ENCODE peak calls at places on chromosomes 6 and 20, in ten cellular contexts. One of them, this sample, is unnamed.

GRCh38 chr6:88725111-88725711 is 238.2 kb downstream of the RNGTT start:
- DNase-seq in lower lobe of right lung: no peak
- DNase-seq in psoas muscle: peak
- DNase-seq in choroid plexus epithelial cell: peak
- DNase-seq in mammary epithelial cell: no peak
- DNase-seq in CD8-positive, alpha-beta T cell: no peak
- DNase-seq in mucosa of descending colon: no peak
- DNase-seq in astrocyte of the spinal cord: peak
- DNase-seq in kidney epithelial cell: peak
- DNase-seq in IMR-90: peak
- DNase-seq in this sample: peak

GRCh38 chr6:43481075-43481474 is 3.7 kb downstream of the TJAP1 start:
- DNase-seq in lower lobe of right lung: no peak
- DNase-seq in psoas muscle: no peak
- DNase-seq in choroid plexus epithelial cell: peak
- DNase-seq in mammary epithelial cell: peak
- DNase-seq in CD8-positive, alpha-beta T cell: no peak
- DNase-seq in mucosa of descending colon: no peak
- DNase-seq in astrocyte of the spinal cord: no peak
- DNase-seq in kidney epithelial cell: no peak
- DNase-seq in IMR-90: no peak
- DNase-seq in this sample: no peak

GRCh38 chr6:20432692-20433091 is 31.0 kb downstream of the E2F3 start:
- DNase-seq in lower lobe of right lung: no peak
- DNase-seq in psoas muscle: no peak
- DNase-seq in choroid plexus epithelial cell: no peak
- DNase-seq in mammary epithelial cell: no peak
- DNase-seq in CD8-positive, alpha-beta T cell: no peak
- DNase-seq in mucosa of descending colon: no peak
- DNase-seq in astrocyte of the spinal cord: no peak
- DNase-seq in kidney epithelial cell: no peak
- DNase-seq in IMR-90: no peak
- DNase-seq in this sample: no peak

GRCh38 chr6:13267142-13267621 is 61.2 kb downstream of the TBC1D7 start:
- DNase-seq in lower lobe of right lung: no peak
- DNase-seq in psoas muscle: no peak
- DNase-seq in choroid plexus epithelial cell: peak
- DNase-seq in mammary epithelial cell: peak
- DNase-seq in CD8-positive, alpha-beta T cell: no peak
- DNase-seq in mucosa of descending colon: no peak
- DNase-seq in astrocyte of the spinal cord: peak
- DNase-seq in kidney epithelial cell: peak
- DNase-seq in IMR-90: no peak
- DNase-seq in this sample: peak

GRCh38 chr6:30037182-30037788 is 23.8 kb upstream of the POLR1H start:
- DNase-seq in lower lobe of right lung: no peak
- DNase-seq in psoas muscle: no peak
- DNase-seq in choroid plexus epithelial cell: peak
- DNase-seq in mammary epithelial cell: peak
- DNase-seq in CD8-positive, alpha-beta T cell: no peak
- DNase-seq in mucosa of descending colon: no peak
- DNase-seq in astrocyte of the spinal cord: peak
- DNase-seq in kidney epithelial cell: no peak
- DNase-seq in IMR-90: peak
- DNase-seq in this sample: peak

GRCh38 chr6:107082045-107082444 is 33.3 kb downstream of the BEND3 start:
- DNase-seq in lower lobe of right lung: no peak
- DNase-seq in psoas muscle: no peak
- DNase-seq in choroid plexus epithelial cell: peak
- DNase-seq in mammary epithelial cell: peak
- DNase-seq in CD8-positive, alpha-beta T cell: no peak
- DNase-seq in mucosa of descending colon: no peak
- DNase-seq in astrocyte of the spinal cord: no peak
- DNase-seq in kidney epithelial cell: no peak
- DNase-seq in IMR-90: peak
- DNase-seq in this sample: no peak

GRCh38 chr6:133945158-133945557 is 7.9 kb upstream of the TBPL1 start:
- DNase-seq in lower lobe of right lung: peak
- DNase-seq in psoas muscle: no peak
- DNase-seq in choroid plexus epithelial cell: peak
- DNase-seq in mammary epithelial cell: no peak
- DNase-seq in CD8-positive, alpha-beta T cell: no peak
- DNase-seq in mucosa of descending colon: no peak
- DNase-seq in astrocyte of the spinal cord: no peak
- DNase-seq in kidney epithelial cell: no peak
- DNase-seq in IMR-90: peak
- DNase-seq in this sample: no peak

GRCh38 chr6:7504041-7504440 is 37.4 kb upstream of the DSP start:
- DNase-seq in lower lobe of right lung: no peak
- DNase-seq in psoas muscle: no peak
- DNase-seq in choroid plexus epithelial cell: no peak
- DNase-seq in mammary epithelial cell: no peak
- DNase-seq in CD8-positive, alpha-beta T cell: no peak
- DNase-seq in mucosa of descending colon: no peak
- DNase-seq in astrocyte of the spinal cord: no peak
- DNase-seq in kidney epithelial cell: no peak
- DNase-seq in IMR-90: no peak
- DNase-seq in this sample: no peak

GRCh38 chr6:125989631-125990030 is 3.3 kb downstream of the TRMT11 start:
- DNase-seq in lower lobe of right lung: no peak
- DNase-seq in psoas muscle: no peak
- DNase-seq in choroid plexus epithelial cell: peak
- DNase-seq in mammary epithelial cell: no peak
- DNase-seq in CD8-positive, alpha-beta T cell: no peak
- DNase-seq in mucosa of descending colon: no peak
- DNase-seq in astrocyte of the spinal cord: peak
- DNase-seq in kidney epithelial cell: no peak
- DNase-seq in IMR-90: peak
- DNase-seq in this sample: peak

GRCh38 chr6:72933216-72933615 is 292.1 kb downstream of the KHDC1L start:
- DNase-seq in lower lobe of right lung: no peak
- DNase-seq in psoas muscle: no peak
- DNase-seq in choroid plexus epithelial cell: no peak
- DNase-seq in mammary epithelial cell: no peak
- DNase-seq in CD8-positive, alpha-beta T cell: no peak
- DNase-seq in mucosa of descending colon: no peak
- DNase-seq in astrocyte of the spinal cord: no peak
- DNase-seq in kidney epithelial cell: no peak
- DNase-seq in IMR-90: no peak
- DNase-seq in this sample: no peak

GRCh38 chr6:30837870-30838269 is 46.4 kb upstream of the DDR1 start:
- DNase-seq in lower lobe of right lung: no peak
- DNase-seq in psoas muscle: no peak
- DNase-seq in choroid plexus epithelial cell: no peak
- DNase-seq in mammary epithelial cell: no peak
- DNase-seq in CD8-positive, alpha-beta T cell: no peak
- DNase-seq in mucosa of descending colon: no peak
- DNase-seq in astrocyte of the spinal cord: no peak
- DNase-seq in kidney epithelial cell: no peak
- DNase-seq in IMR-90: no peak
- DNase-seq in this sample: no peak

GRCh38 chr6:132227937-132228336 is 173.3 kb downstream of the MOXD1 start:
- DNase-seq in lower lobe of right lung: no peak
- DNase-seq in psoas muscle: no peak
- DNase-seq in choroid plexus epithelial cell: peak
- DNase-seq in mammary epithelial cell: no peak
- DNase-seq in CD8-positive, alpha-beta T cell: no peak
- DNase-seq in mucosa of descending colon: no peak
- DNase-seq in astrocyte of the spinal cord: peak
- DNase-seq in kidney epithelial cell: no peak
- DNase-seq in IMR-90: peak
- DNase-seq in this sample: peak

GRCh38 chr6:69098910-69099309 is 463.8 kb downstream of the ADGRB3 start:
- DNase-seq in lower lobe of right lung: no peak
- DNase-seq in psoas muscle: no peak
- DNase-seq in choroid plexus epithelial cell: no peak
- DNase-seq in mammary epithelial cell: no peak
- DNase-seq in CD8-positive, alpha-beta T cell: no peak
- DNase-seq in mucosa of descending colon: no peak
- DNase-seq in astrocyte of the spinal cord: no peak
- DNase-seq in kidney epithelial cell: no peak
- DNase-seq in IMR-90: no peak
- DNase-seq in this sample: no peak

GRCh38 chr20:36097751-36098151 is 56.8 kb upstream of the EPB41L1 start:
- DNase-seq in lower lobe of right lung: no peak
- DNase-seq in psoas muscle: no peak
- DNase-seq in choroid plexus epithelial cell: no peak
- DNase-seq in mammary epithelial cell: no peak
- DNase-seq in CD8-positive, alpha-beta T cell: no peak
- DNase-seq in mucosa of descending colon: no peak
- DNase-seq in astrocyte of the spinal cord: no peak
- DNase-seq in kidney epithelial cell: no peak
- DNase-seq in IMR-90: no peak
- DNase-seq in this sample: no peak

GRCh38 chr6:45478235-45478634 is 100.5 kb upstream of the SUPT3H start:
- DNase-seq in lower lobe of right lung: no peak
- DNase-seq in psoas muscle: no peak
- DNase-seq in choroid plexus epithelial cell: peak
- DNase-seq in mammary epithelial cell: peak
- DNase-seq in CD8-positive, alpha-beta T cell: no peak
- DNase-seq in mucosa of descending colon: no peak
- DNase-seq in astrocyte of the spinal cord: peak
- DNase-seq in kidney epithelial cell: no peak
- DNase-seq in IMR-90: peak
- DNase-seq in this sample: peak

GRCh38 chr20:19761853-19762252 is 3.8 kb downstream of the RIN2 start:
- DNase-seq in lower lobe of right lung: no peak
- DNase-seq in psoas muscle: no peak
- DNase-seq in choroid plexus epithelial cell: no peak
- DNase-seq in mammary epithelial cell: no peak
- DNase-seq in CD8-positive, alpha-beta T cell: no peak
- DNase-seq in mucosa of descending colon: no peak
- DNase-seq in astrocyte of the spinal cord: no peak
- DNase-seq in kidney epithelial cell: no peak
- DNase-seq in IMR-90: no peak
- DNase-seq in this sample: no peak
- H3K4me3 ChIP-seq in lower lobe of right lung: no peak
- H3K4me3 ChIP-seq in psoas muscle: no peak
- H3K4me3 ChIP-seq in choroid plexus epithelial cell: no peak
- H3K4me3 ChIP-seq in mammary epithelial cell: no peak
- H3K4me3 ChIP-seq in CD8-positive, alpha-beta T cell: no peak
- H3K4me3 ChIP-seq in mucosa of descending colon: no peak
- H3K4me3 ChIP-seq in astrocyte of the spinal cord: no peak
- H3K4me3 ChIP-seq in kidney epithelial cell: no peak
- H3K4me3 ChIP-seq in IMR-90: no peak
- H3K4me3 ChIP-seq in this sample: no peak

GRCh38 chr6:33248643-33248931 is 23.1 kb downstream of the VPS52 start:
- DNase-seq in lower lobe of right lung: no peak
- DNase-seq in psoas muscle: no peak
- DNase-seq in choroid plexus epithelial cell: peak
- DNase-seq in mammary epithelial cell: no peak
- DNase-seq in CD8-positive, alpha-beta T cell: no peak
- DNase-seq in mucosa of descending colon: no peak
- DNase-seq in astrocyte of the spinal cord: no peak
- DNase-seq in kidney epithelial cell: no peak
- DNase-seq in IMR-90: no peak
- DNase-seq in this sample: no peak

GRCh38 chr6:33250731-33251130 is 20.9 kb downstream of the VPS52 start:
- DNase-seq in lower lobe of right lung: no peak
- DNase-seq in psoas muscle: no peak
- DNase-seq in choroid plexus epithelial cell: no peak
- DNase-seq in mammary epithelial cell: no peak
- DNase-seq in CD8-positive, alpha-beta T cell: no peak
- DNase-seq in mucosa of descending colon: no peak
- DNase-seq in astrocyte of the spinal cord: no peak
- DNase-seq in kidney epithelial cell: no peak
- DNase-seq in IMR-90: no peak
- DNase-seq in this sample: no peak

GRCh38 chr6:33247977-33248642 is 23.6 kb downstream of the VPS52 start:
- DNase-seq in lower lobe of right lung: peak
- DNase-seq in psoas muscle: peak
- DNase-seq in choroid plexus epithelial cell: peak
- DNase-seq in mammary epithelial cell: peak
- DNase-seq in CD8-positive, alpha-beta T cell: peak
- DNase-seq in mucosa of descending colon: peak
- DNase-seq in astrocyte of the spinal cord: peak
- DNase-seq in kidney epithelial cell: no peak
- DNase-seq in IMR-90: peak
- DNase-seq in this sample: peak

GRCh38 chr6:33249732-33250625 is 21.7 kb downstream of the VPS52 start:
- DNase-seq in lower lobe of right lung: no peak
- DNase-seq in psoas muscle: no peak
- DNase-seq in choroid plexus epithelial cell: peak
- DNase-seq in mammary epithelial cell: peak
- DNase-seq in CD8-positive, alpha-beta T cell: no peak
- DNase-seq in mucosa of descending colon: peak
- DNase-seq in astrocyte of the spinal cord: peak
- DNase-seq in kidney epithelial cell: peak
- DNase-seq in IMR-90: peak
- DNase-seq in this sample: peak

GRCh38 chr6:33248932-33249731 is 22.5 kb downstream of the VPS52 start:
- DNase-seq in lower lobe of right lung: peak
- DNase-seq in psoas muscle: peak
- DNase-seq in choroid plexus epithelial cell: peak
- DNase-seq in mammary epithelial cell: peak
- DNase-seq in CD8-positive, alpha-beta T cell: peak
- DNase-seq in mucosa of descending colon: peak
- DNase-seq in astrocyte of the spinal cord: peak
- DNase-seq in kidney epithelial cell: peak
- DNase-seq in IMR-90: peak
- DNase-seq in this sample: peak
- TF ChIP-seq CTCF in lower lobe of right lung: peak
- TF ChIP-seq CTCF in psoas muscle: no peak
- TF ChIP-seq CTCF in choroid plexus epithelial cell: peak
- TF ChIP-seq CTCF in mammary epithelial cell: no peak
- TF ChIP-seq CTCF in CD8-positive, alpha-beta T cell: no peak
- TF ChIP-seq CTCF in mucosa of descending colon: no peak
- TF ChIP-seq CTCF in astrocyte of the spinal cord: peak
- TF ChIP-seq CTCF in kidney epithelial cell: peak
- TF ChIP-seq CTCF in IMR-90: peak
- TF ChIP-seq CTCF in this sample: no peak

DNA sequence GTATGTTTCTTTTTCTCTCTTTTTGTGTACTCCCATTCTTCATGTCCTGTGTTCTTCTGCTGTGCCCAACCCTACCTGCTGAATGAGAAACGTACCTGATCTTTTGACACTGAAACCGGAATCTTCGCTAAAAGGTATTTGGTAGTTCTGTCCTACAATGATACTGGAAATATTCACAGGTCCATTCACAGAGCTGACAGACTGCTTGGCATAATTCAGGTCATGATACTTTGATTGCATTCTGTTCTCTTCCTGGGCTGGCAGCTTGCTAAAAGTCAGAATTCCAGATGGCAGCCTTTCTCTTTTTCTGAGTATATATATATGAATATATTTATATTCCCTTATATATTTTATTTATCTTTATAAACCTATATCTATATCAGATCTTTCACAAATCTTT is 375.0 kb downstream of the PHF3 start:
- DNase-seq in lower lobe of right lung: no peak
- DNase-seq in psoas muscle: no peak
- DNase-seq in choroid plexus epithelial cell: no peak
- DNase-seq in mammary epithelial cell: no peak
- DNase-seq in CD8-positive, alpha-beta T cell: no peak
- DNase-seq in mucosa of descending colon: no peak
- DNase-seq in astrocyte of the spinal cord: no peak
- DNase-seq in kidney epithelial cell: no peak
- DNase-seq in IMR-90: no peak
- DNase-seq in this sample: no peak
- H3K4me3 ChIP-seq in lower lobe of right lung: no peak
- H3K4me3 ChIP-seq in psoas muscle: no peak
- H3K4me3 ChIP-seq in choroid plexus epithelial cell: no peak
- H3K4me3 ChIP-seq in mammary epithelial cell: no peak
- H3K4me3 ChIP-seq in CD8-positive, alpha-beta T cell: no peak
- H3K4me3 ChIP-seq in mucosa of descending colon: no peak
- H3K4me3 ChIP-seq in astrocyte of the spinal cord: no peak
- H3K4me3 ChIP-seq in kidney epithelial cell: no peak
- H3K4me3 ChIP-seq in IMR-90: no peak
- H3K4me3 ChIP-seq in this sample: no peak

GRCh38 chr6:9412951-9413559 is 977.7 kb upstream of the SLC35B3 start:
- DNase-seq in lower lobe of right lung: no peak
- DNase-seq in psoas muscle: no peak
- DNase-seq in choroid plexus epithelial cell: peak
- DNase-seq in mammary epithelial cell: peak
- DNase-seq in CD8-positive, alpha-beta T cell: no peak
- DNase-seq in mucosa of descending colon: no peak
- DNase-seq in astrocyte of the spinal cord: no peak
- DNase-seq in kidney epithelial cell: no peak
- DNase-seq in IMR-90: no peak
- DNase-seq in this sample: peak
- TF ChIP-seq CTCF in lower lobe of right lung: peak
- TF ChIP-seq CTCF in psoas muscle: peak
- TF ChIP-seq CTCF in choroid plexus epithelial cell: peak
- TF ChIP-seq CTCF in mammary epithelial cell: peak
- TF ChIP-seq CTCF in CD8-positive, alpha-beta T cell: no peak
- TF ChIP-seq CTCF in mucosa of descending colon: peak
- TF ChIP-seq CTCF in astrocyte of the spinal cord: peak
- TF ChIP-seq CTCF in kidney epithelial cell: peak
- TF ChIP-seq CTCF in IMR-90: peak
- TF ChIP-seq CTCF in this sample: peak

This sample was measured in fibroblast of the aortic adventitia.